ENCODE peak calls at places on chromosomes 12 and 14, in five cellular contexts. One of them, this sample, is unnamed.

GRCh38 chr12:131922772-131923171 is 6.3 kb upstream of the PUS1 start:
- DNase-seq in cardiac muscle cell: no peak
- DNase-seq in AG04450: no peak
- DNase-seq in fibroblast of pulmonary artery: no peak
- DNase-seq in neural progenitor cell: no peak
- DNase-seq in this sample: no peak

GRCh38 chr12:47326190-47326589 is 246.4 kb upstream of the AMIGO2 start:
- DNase-seq in cardiac muscle cell: no peak
- DNase-seq in neural progenitor cell: no peak
- DNase-seq in fibroblast of pulmonary artery: no peak
- DNase-seq in AG04450: no peak
- DNase-seq in this sample: no peak

GRCh38 chr14:99206053-99206452 is 65.9 kb downstream of the BCL11B start:
- DNase-seq in neural progenitor cell: no peak
- DNase-seq in AG04450: no peak
- DNase-seq in fibroblast of pulmonary artery: no peak
- DNase-seq in cardiac muscle cell: no peak
- DNase-seq in this sample: no peak

GRCh38 chr12:7125632-7126227 is 3.0 kb downstream of the RBP5 start:
- DNase-seq in neural progenitor cell: no peak
- DNase-seq in fibroblast of pulmonary artery: no peak
- DNase-seq in AG04450: no peak
- DNase-seq in cardiac muscle cell: no peak
- DNase-seq in this sample: no peak

GRCh38 chr14:101350021-101350420 is 211.3 kb upstream of the DIO3 start:
- DNase-seq in AG04450: no peak
- DNase-seq in fibroblast of pulmonary artery: no peak
- DNase-seq in cardiac muscle cell: no peak
- DNase-seq in neural progenitor cell: no peak
- DNase-seq in this sample: no peak

GRCh38 chr12:118979763-118980406 is 1.5 kb upstream of the SRRM4 start:
- DNase-seq in fibroblast of pulmonary artery: peak
- DNase-seq in AG04450: no peak
- DNase-seq in neural progenitor cell: peak
- DNase-seq in cardiac muscle cell: peak
- DNase-seq in this sample: peak

GRCh38 chr12:80946591-80946990 is 8.9 kb upstream of the LIN7A start:
- DNase-seq in neural progenitor cell: no peak
- DNase-seq in cardiac muscle cell: peak
- DNase-seq in fibroblast of pulmonary artery: peak
- DNase-seq in AG04450: no peak
- DNase-seq in this sample: no peak

GRCh38 chr12:2311001-2311778 is 258.4 kb downstream of the CACNA1C start:
- DNase-seq in fibroblast of pulmonary artery: no peak
- DNase-seq in AG04450: peak
- DNase-seq in cardiac muscle cell: peak
- DNase-seq in neural progenitor cell: no peak
- DNase-seq in this sample: no peak

GRCh38 chr12:130463259-130463658 is 125.6 kb downstream of the PIWIL1 start:
- DNase-seq in neural progenitor cell: no peak
- DNase-seq in cardiac muscle cell: no peak
- DNase-seq in fibroblast of pulmonary artery: no peak
- DNase-seq in AG04450: no peak
- DNase-seq in this sample: no peak

GRCh38 chr14:22252591-22253178 is 336.3 kb downstream of the DAD1 start:
- DNase-seq in neural progenitor cell: no peak
- DNase-seq in fibroblast of pulmonary artery: no peak
- DNase-seq in AG04450: no peak
- DNase-seq in cardiac muscle cell: no peak
- DNase-seq in this sample: no peak

GRCh38 chr12:55830601-55831406 is 1.4 kb upstream of the DNAJC14 start:
- DNase-seq in fibroblast of pulmonary artery: peak
- DNase-seq in AG04450: no peak
- DNase-seq in neural progenitor cell: peak
- DNase-seq in cardiac muscle cell: peak
- DNase-seq in this sample: peak

GRCh38 chr14:93286212-93286890 is 46.5 kb downstream of the BTBD7 start:
- DNase-seq in AG04450: no peak
- DNase-seq in fibroblast of pulmonary artery: peak
- DNase-seq in neural progenitor cell: peak
- DNase-seq in cardiac muscle cell: peak
- DNase-seq in this sample: no peak

GRCh38 chr12:65306603-65307501 is 28.4 kb downstream of the MSRB3 start:
- DNase-seq in AG04450: peak
- DNase-seq in fibroblast of pulmonary artery: peak
- DNase-seq in cardiac muscle cell: peak
- DNase-seq in neural progenitor cell: peak
- DNase-seq in this sample: no peak

GRCh38 chr12:131061041-131061806 is 107.5 kb downstream of the ADGRD1 start:
- DNase-seq in neural progenitor cell: no peak
- DNase-seq in AG04450: no peak
- DNase-seq in cardiac muscle cell: no peak
- DNase-seq in fibroblast of pulmonary artery: no peak
- DNase-seq in this sample: no peak

GRCh38 chr14:101480747-101481530 is 80.4 kb upstream of the DIO3 start:
- DNase-seq in neural progenitor cell: no peak
- DNase-seq in AG04450: no peak
- DNase-seq in cardiac muscle cell: peak
- DNase-seq in fibroblast of pulmonary artery: peak
- DNase-seq in this sample: no peak

GRCh38 chr14:55228261-55228660 is 36.9 kb upstream of the DLGAP5 start:
- DNase-seq in AG04450: no peak
- DNase-seq in cardiac muscle cell: no peak
- DNase-seq in neural progenitor cell: no peak
- DNase-seq in fibroblast of pulmonary artery: no peak
- DNase-seq in this sample: no peak

DNA sequence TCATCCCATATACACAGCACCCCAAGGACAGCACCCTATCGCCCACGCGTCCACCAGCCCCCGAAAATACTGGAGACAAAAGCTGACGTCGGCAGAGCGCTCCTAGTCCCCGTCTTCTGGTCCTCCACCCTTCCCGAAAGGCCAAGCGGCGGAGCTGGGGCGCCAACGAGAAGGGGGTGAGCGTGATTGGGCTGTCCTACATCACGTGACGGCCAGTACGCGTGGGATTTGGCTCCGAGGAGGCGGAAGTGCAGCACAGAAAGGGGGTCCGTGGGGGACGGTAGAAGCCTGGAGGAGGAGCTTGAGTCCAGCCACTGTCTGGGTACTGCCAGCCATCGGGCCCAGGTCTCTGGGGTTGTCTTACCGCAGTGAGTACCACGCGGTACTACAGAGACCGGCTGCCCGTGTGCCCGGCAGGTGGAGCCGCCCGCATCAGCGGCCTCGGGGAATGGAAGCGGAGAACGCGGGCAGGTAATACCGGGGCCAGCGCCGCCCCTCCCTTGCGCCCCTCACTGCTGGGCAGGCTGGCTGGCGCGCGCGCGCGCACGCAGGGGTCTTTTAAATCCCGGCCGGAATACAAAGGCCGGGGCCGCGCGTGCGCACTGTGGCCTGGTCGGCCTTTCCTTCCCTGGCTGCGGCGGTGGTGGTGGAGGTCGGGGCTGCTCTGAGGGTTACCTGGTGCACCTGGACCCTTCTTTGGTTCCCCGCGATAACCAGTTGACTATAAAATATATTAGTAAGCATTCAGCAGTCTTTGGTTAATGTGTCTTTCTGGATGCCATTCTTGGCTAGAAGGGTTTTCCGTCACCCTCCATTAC is at the start of gene TDG:
- DNase-seq in fibroblast of pulmonary artery: peak
- DNase-seq in cardiac muscle cell: peak
- DNase-seq in AG04450: peak
- DNase-seq in neural progenitor cell: peak
- DNase-seq in this sample: peak
- TF ChIP-seq CTCF in fibroblast of pulmonary artery: no peak
- TF ChIP-seq CTCF in cardiac muscle cell: no peak
- TF ChIP-seq CTCF in AG04450: peak
- TF ChIP-seq CTCF in neural progenitor cell: peak
- TF ChIP-seq CTCF in this sample: no peak

GRCh38 chr12:69239286-69239921 is at the start of gene CPSF6:
- DNase-seq in AG04450: peak
- DNase-seq in fibroblast of pulmonary artery: peak
- DNase-seq in neural progenitor cell: peak
- DNase-seq in cardiac muscle cell: peak
- DNase-seq in this sample: peak

GRCh38 chr12:69241444-69242092 is 2.2 kb downstream of the CPSF6 start:
- DNase-seq in cardiac muscle cell: no peak
- DNase-seq in fibroblast of pulmonary artery: no peak
- DNase-seq in neural progenitor cell: no peak
- DNase-seq in AG04450: no peak
- DNase-seq in this sample: no peak

GRCh38 chr12:69238589-69239285 is 632 bp upstream of the CPSF6 start:
- DNase-seq in neural progenitor cell: no peak
- DNase-seq in AG04450: no peak
- DNase-seq in cardiac muscle cell: no peak
- DNase-seq in fibroblast of pulmonary artery: peak
- DNase-seq in this sample: no peak

GRCh38 chr12:69240625-69240984 is 1.2 kb downstream of the CPSF6 start:
- DNase-seq in cardiac muscle cell: peak
- DNase-seq in neural progenitor cell: peak
- DNase-seq in AG04450: no peak
- DNase-seq in fibroblast of pulmonary artery: no peak
- DNase-seq in this sample: no peak

GRCh38 chr12:69239922-69240624 is 704 bp downstream of the CPSF6 start:
- DNase-seq in cardiac muscle cell: peak
- DNase-seq in neural progenitor cell: peak
- DNase-seq in AG04450: no peak
- DNase-seq in fibroblast of pulmonary artery: peak
- DNase-seq in this sample: no peak
- TF ChIP-seq CTCF in cardiac muscle cell: no peak
- TF ChIP-seq CTCF in neural progenitor cell: no peak
- TF ChIP-seq CTCF in AG04450: no peak
- TF ChIP-seq CTCF in fibroblast of pulmonary artery: no peak
- TF ChIP-seq CTCF in this sample: no peak

GRCh38 chr14:91152499-91152898 is 38.6 kb downstream of the DGLUCY start:
- DNase-seq in neural progenitor cell: no peak
- DNase-seq in fibroblast of pulmonary artery: no peak
- DNase-seq in AG04450: no peak
- DNase-seq in cardiac muscle cell: peak
- DNase-seq in this sample: no peak

GRCh38 chr14:91154851-91155625 is 41.2 kb downstream of the DGLUCY start:
- DNase-seq in AG04450: peak
- DNase-seq in neural progenitor cell: no peak
- DNase-seq in fibroblast of pulmonary artery: peak
- DNase-seq in cardiac muscle cell: peak
- DNase-seq in this sample: no peak

GRCh38 chr14:91153360-91153759 is 39.5 kb downstream of the DGLUCY start:
- DNase-seq in cardiac muscle cell: no peak
- DNase-seq in neural progenitor cell: no peak
- DNase-seq in fibroblast of pulmonary artery: no peak
- DNase-seq in AG04450: no peak
- DNase-seq in this sample: no peak

GRCh38 chr14:91158091-91158790 is 44.4 kb downstream of the DGLUCY start:
- DNase-seq in fibroblast of pulmonary artery: no peak
- DNase-seq in cardiac muscle cell: no peak
- DNase-seq in neural progenitor cell: no peak
- DNase-seq in AG04450: no peak
- DNase-seq in this sample: no peak

DNA sequence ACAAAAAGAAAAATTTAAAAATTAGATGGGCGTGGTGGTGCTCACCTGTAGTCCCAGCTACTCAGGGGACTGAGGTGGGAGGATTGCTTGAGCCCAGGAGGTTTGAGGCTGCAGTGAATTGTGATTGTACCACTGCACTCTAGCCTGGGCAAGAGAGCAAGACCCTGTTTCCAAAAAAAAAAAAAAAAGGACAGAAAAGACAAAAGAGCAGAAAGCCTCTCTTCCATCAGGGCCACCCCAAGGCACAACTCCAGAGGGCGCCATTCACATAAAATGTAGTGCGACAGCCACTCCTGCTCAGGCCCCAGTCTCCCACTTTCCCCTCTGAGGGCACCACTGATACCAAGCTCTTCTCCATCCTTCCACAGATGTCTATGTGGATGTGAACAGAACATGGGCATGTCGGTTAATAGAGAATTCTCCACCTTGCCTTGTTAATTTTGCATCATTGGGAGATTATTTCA is 41.8 kb downstream of the DGLUCY start:
- DNase-seq in AG04450: no peak
- DNase-seq in fibroblast of pulmonary artery: no peak
- DNase-seq in cardiac muscle cell: no peak
- DNase-seq in neural progenitor cell: no peak
- DNase-seq in this sample: no peak
- TF ChIP-seq CTCF in AG04450: peak
- TF ChIP-seq CTCF in fibroblast of pulmonary artery: no peak
- TF ChIP-seq CTCF in cardiac muscle cell: no peak
- TF ChIP-seq CTCF in neural progenitor cell: no peak
- TF ChIP-seq CTCF in this sample: peak

GRCh38 chr12:16189849-16190248 is 87.6 kb downstream of the SLC15A5 start:
- DNase-seq in fibroblast of pulmonary artery: peak
- DNase-seq in neural progenitor cell: peak
- DNase-seq in cardiac muscle cell: peak
- DNase-seq in AG04450: no peak
- DNase-seq in this sample: no peak
- TF ChIP-seq CTCF in fibroblast of pulmonary artery: peak
- TF ChIP-seq CTCF in neural progenitor cell: peak
- TF ChIP-seq CTCF in cardiac muscle cell: peak
- TF ChIP-seq CTCF in AG04450: peak
- TF ChIP-seq CTCF in this sample: no peak

GRCh38 chr14:68710776-68711175 is 82.1 kb downstream of the ZFP36L1 start:
- DNase-seq in fibroblast of pulmonary artery: no peak
- DNase-seq in cardiac muscle cell: no peak
- DNase-seq in AG04450: no peak
- DNase-seq in neural progenitor cell: no peak
- DNase-seq in this sample: no peak
- TF ChIP-seq CTCF in fibroblast of pulmonary artery: no peak
- TF ChIP-seq CTCF in cardiac muscle cell: no peak
- TF ChIP-seq CTCF in AG04450: no peak
- TF ChIP-seq CTCF in neural progenitor cell: no peak
- TF ChIP-seq CTCF in this sample: no peak

GRCh38 chr14:73633115-73633514 is 11.7 kb upstream of the DNAL1 start:
- DNase-seq in neural progenitor cell: no peak
- DNase-seq in AG04450: no peak
- DNase-seq in fibroblast of pulmonary artery: no peak
- DNase-seq in cardiac muscle cell: no peak
- DNase-seq in this sample: no peak

GRCh38 chr14:73630009-73630780 is 14.6 kb upstream of the DNAL1 start:
- DNase-seq in neural progenitor cell: no peak
- DNase-seq in fibroblast of pulmonary artery: no peak
- DNase-seq in AG04450: no peak
- DNase-seq in cardiac muscle cell: no peak
- DNase-seq in this sample: no peak

GRCh38 chr14:73633517-73634332 is 11.1 kb upstream of the DNAL1 start:
- DNase-seq in AG04450: peak
- DNase-seq in neural progenitor cell: peak
- DNase-seq in cardiac muscle cell: peak
- DNase-seq in fibroblast of pulmonary artery: peak
- DNase-seq in this sample: peak

GRCh38 chr14:73637830-73638229 is 7.0 kb upstream of the DNAL1 start:
- DNase-seq in AG04450: no peak
- DNase-seq in neural progenitor cell: no peak
- DNase-seq in cardiac muscle cell: no peak
- DNase-seq in fibroblast of pulmonary artery: no peak
- DNase-seq in this sample: no peak

GRCh38 chr14:73634333-73634833 is 10.4 kb upstream of the DNAL1 start:
- DNase-seq in neural progenitor cell: peak
- DNase-seq in AG04450: no peak
- DNase-seq in fibroblast of pulmonary artery: peak
- DNase-seq in cardiac muscle cell: peak
- DNase-seq in this sample: no peak
- TF ChIP-seq CTCF in neural progenitor cell: peak
- TF ChIP-seq CTCF in AG04450: peak
- TF ChIP-seq CTCF in fibroblast of pulmonary artery: peak
- TF ChIP-seq CTCF in cardiac muscle cell: peak
- TF ChIP-seq CTCF in this sample: no peak

This sample was measured in D721Med.